ENCODE peak calls at places on chromosome X, in four cellular contexts. O, Q, C and E are unnamed samples.

GRCh38 chrX:7362111-7362510 is 214.2 kb upstream of the PUDP start:
- DNase-seq in O (no peak), Q (no peak), C (no peak), E (no peak)

GRCh38 chrX:73916931-73917657 is 354.1 kb downstream of the CHIC1 start:
- DNase-seq in O (peak), Q (peak), C (peak), E (peak)

GRCh38 chrX:108131471-108131870 is 39.9 kb downstream of the ATG4A start:
- DNase-seq in O (no peak), Q (no peak), C (no peak), E (peak)

GRCh38 chrX:135434258-135435138 is 12.8 kb downstream of the SMIM10L2A start:
- DNase-seq in O (no peak), Q (no peak), C (no peak), E (no peak)

GRCh38 chrX:25151749-25152148 is 136.0 kb upstream of the ARX start:
- DNase-seq in O (no peak), Q (no peak), C (no peak), E (no peak)

GRCh38 chrX:45801554-45801953 is 600.9 kb upstream of the DIPK2B start:
- DNase-seq in O (no peak), Q (no peak), C (no peak), E (no peak)

GRCh38 chrX:22300130-22300529 is 27.4 kb downstream of the CBLL2 start:
- DNase-seq in O (peak), Q (peak), C (no peak), E (peak)

GRCh38 chrX:39626749-39627148 is 471.0 kb downstream of the BCOR start:
- DNase-seq in O (no peak), Q (no peak), C (no peak), E (no peak)

GRCh38 chrX:143788265-143788664 is 67.7 kb upstream of the SPANXN2 start:
- DNase-seq in O (no peak), Q (no peak), C (no peak), E (no peak)

GRCh38 chrX:78037881-78038280 is 66.2 kb upstream of the PGK1 start:
- DNase-seq in O (no peak), Q (no peak), C (no peak), E (no peak)

GRCh38 chrX:456925-457768 is 70.4 kb upstream of the PPP2R3B start:
- DNase-seq in O (no peak), Q (no peak), C (no peak), E (no peak)

GRCh38 chrX:108734426-108734825 is 1.9 kb downstream of the IRS4 start:
- DNase-seq in O (no peak), Q (no peak), C (no peak), E (no peak)

GRCh38 chrX:9160698-9161329 is 126.9 kb upstream of the FAM9B start:
- DNase-seq in O (no peak), Q (no peak), C (no peak), E (no peak)

GRCh38 chrX:11103006-11103405 is 8.1 kb upstream of the HCCS start:
- DNase-seq in O (no peak), Q (no peak), C (no peak), E (no peak)

GRCh38 chrX:35919536-35920309 is at the start of gene CFAP47:
- DNase-seq in O (no peak), Q (no peak), C (no peak), E (no peak)

GRCh38 chrX:136456133-136456532 is 31.6 kb upstream of the BRS3 start:
- DNase-seq in O (no peak), Q (no peak), C (no peak), E (no peak)

GRCh38 chrX:136452614-136453013 is 35.1 kb upstream of the BRS3 start:
- DNase-seq in O (no peak), Q (no peak), C (no peak), E (no peak)

GRCh38 chrX:136450050-136450830 is 37.5 kb upstream of the BRS3 start:
- DNase-seq in O (no peak), Q (no peak), C (peak), E (no peak)

GRCh38 chrX:136453114-136453513 is 34.6 kb upstream of the BRS3 start:
- DNase-seq in O (no peak), Q (no peak), C (no peak), E (no peak)

DNA sequence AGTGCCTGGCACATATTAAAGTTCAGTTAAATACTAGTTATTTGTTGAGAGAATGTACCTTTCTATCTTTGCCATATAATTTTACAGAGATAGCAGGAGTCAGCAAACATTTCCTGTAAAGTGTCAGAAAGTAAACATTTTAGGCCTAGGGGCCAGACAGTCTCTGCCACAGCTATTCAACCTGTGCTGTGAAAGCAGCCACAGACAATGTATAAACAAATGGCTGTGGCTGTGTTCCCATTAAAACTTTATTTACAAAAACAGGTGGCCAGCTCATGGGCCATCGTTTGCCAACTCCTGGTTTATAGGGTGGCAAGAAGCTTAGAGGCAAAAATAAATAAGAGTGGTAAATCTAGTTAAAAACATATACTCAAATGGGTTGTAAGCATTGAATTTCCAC is 34.0 kb upstream of the BRS3 start:
- DNase-seq in O (no peak), Q (no peak), C (no peak), E (no peak)
- H3K4me3 ChIP-seq in O (no peak), Q (no peak), C (no peak), E (no peak)

DNA sequence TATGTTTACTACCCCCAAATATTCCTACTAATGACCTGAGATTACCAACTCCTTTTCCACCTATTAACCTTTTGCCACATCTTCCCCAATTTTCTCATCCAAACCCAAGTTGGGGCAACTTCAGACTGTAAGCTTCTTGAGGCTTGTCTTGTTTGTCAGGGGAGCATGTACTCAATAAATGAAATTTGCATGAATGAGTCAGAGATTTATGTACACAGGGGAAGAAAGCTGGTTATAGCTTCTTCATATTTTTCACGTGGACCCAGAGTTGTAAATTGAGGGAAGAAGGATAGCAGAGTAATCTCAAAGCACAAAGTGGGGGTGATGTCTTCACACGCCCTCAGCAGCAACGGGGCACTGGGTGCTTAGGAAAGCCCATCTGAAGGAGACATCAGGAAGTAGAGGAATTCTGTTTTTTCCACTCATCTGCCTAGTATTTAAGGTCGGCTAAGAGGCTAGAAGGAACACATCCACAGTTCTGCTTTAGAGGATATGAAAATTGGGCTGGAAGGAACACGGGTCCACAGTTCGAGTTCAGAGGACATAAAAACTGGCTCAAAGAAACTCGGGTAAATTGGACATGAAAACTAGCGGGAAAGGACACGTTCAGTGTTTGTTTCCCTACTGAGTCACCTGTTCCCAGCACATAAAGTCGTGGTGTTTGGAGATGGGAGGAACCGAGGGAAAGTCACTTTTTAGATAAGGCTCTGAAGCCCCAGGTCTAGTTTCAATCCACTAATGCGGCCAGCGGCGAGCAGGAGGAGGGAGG is 698 bp upstream of the CA5B start:
- DNase-seq in O (no peak), Q (no peak), C (no peak), E (no peak)
- H3K4me3 ChIP-seq in O (no peak), Q (peak), C (no peak), E (peak)

GRCh38 chrX:153946910-153947769 is 2.7 kb upstream of the RENBP start:
- DNase-seq in O (no peak), Q (peak), C (peak), E (peak)

GRCh38 chrX:153941331-153942252 is 2.9 kb downstream of the RENBP start:
- DNase-seq in O (no peak), Q (no peak), C (no peak), E (no peak)

GRCh38 chrX:153944140-153944799 is at the start of gene RENBP:
- DNase-seq in O (no peak), Q (no peak), C (no peak), E (no peak)

GRCh38 chrX:153945956-153946909 is 1.8 kb upstream of the RENBP start:
- DNase-seq in O (no peak), Q (no peak), C (no peak), E (no peak)

DNA sequence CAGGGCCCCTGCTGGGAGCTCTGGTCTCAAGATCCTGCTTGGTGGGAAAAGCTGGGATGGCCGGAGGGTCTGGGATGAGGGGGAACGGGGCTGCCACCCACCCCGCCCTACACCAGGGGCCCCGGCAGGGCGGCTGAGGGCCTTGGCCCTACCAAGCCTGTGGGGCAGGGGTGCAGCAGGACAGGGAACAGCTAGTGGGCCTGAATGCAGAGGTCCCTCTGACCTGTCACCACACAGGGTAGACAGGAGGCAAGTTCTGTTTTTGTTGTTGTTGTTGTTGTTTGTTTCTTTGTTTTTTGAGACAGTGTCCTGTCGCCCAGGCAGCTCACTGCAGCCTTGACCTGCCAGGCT is 332 bp upstream of the RENBP start:
- DNase-seq in O (no peak), Q (no peak), C (no peak), E (no peak)
- H3K4me3 ChIP-seq in O (no peak), Q (no peak), C (no peak), E (no peak)

GRCh38 chrX:148498067-148498466 is 2.4 kb upstream of the AFF2 start:
- DNase-seq in O (no peak), Q (no peak), C (no peak), E (no peak)
- H3K4me3 ChIP-seq in O (no peak), Q (no peak), C (no peak), E (no peak)

DNA sequence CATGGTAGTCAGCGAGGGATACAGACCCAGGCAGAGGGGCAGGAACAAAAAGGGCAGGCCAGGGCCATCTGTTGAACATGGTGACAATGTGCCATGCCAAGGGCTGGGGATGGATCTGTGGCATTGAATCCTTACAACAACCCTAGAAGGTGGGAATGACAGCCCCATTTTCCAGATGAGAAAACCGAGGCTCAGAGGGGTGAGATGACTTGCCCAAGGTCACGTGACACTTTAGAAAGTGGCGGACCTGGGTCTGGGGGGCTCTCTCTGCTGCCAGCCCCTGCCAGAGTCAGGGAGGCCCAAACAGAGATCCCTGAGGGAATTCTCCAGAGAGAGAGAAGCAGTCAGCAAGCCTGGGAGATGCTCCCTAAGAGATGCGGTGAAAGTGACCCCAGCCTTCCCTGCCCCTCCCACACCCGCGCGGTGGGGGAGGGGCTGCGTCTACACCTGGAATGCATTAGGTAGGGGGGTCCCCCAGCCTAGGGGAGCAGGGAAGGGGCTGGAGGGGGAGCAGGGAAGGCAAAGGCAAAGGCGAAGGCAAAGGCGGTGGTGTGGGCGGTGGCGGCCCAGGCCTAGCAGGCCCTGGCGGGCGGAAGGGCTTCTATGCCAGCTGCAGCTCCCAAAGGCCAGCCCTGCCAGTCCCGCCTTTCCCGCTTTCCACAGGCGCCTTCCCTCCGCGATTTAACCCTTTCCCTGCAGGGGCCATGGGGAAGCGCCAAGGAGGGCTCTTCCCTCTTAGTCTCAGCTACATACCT is 13.0 kb downstream of the FGD1 start:
- DNase-seq in O (no peak), Q (no peak), C (no peak), E (no peak)
- H3K4me3 ChIP-seq in O (no peak), Q (no peak), C (no peak), E (no peak)

DNA sequence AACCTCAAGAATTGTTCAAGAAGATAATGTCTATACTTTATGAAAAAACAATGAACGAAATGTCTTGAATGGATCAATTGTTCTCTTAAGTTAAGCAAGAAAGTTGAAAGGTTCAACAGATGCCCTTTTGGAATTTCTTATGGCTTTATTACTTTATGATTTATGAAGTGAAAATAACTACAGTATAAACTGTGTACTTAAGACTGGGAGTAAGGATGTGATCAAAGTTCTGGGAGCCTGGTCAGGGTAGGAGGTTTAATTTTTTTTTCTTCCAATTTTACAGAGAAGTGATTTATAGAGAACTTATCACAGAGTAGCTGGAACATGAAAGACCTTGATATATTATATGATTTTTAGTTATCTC is 184.8 kb upstream of the CASK start:
- DNase-seq in O (no peak), Q (no peak), C (no peak), E (no peak)
- H3K4me3 ChIP-seq in O (no peak), Q (no peak), C (no peak), E (no peak)

DNA sequence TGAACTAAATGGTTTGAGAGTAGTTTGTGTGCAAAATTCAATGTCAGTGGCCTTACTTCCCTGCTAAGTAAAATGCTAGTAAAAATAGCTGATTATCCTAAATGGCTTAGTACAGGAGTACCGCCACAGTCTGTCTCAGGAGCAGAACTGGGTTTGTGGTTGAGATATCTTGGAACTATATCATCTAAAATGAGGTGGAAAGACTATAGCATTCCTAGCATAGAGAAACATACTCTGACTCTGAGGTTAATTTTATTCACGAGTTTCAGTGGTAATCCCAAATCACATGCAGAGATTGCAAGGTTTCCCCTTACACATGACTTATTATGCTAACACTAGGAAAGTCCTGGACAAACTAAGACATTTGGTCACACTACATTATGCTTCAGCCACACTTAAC is 70.4 kb downstream of the OR13H1 start:
- DNase-seq in O (no peak), Q (no peak), C (no peak), E (no peak)
- H3K4me3 ChIP-seq in O (no peak), Q (no peak), C (no peak), E (no peak)